ENCODE peak calls at places on chromosomes 4 and X, in six cellular contexts. H, T, E, U, D and B are unnamed samples.

GRCh38 chrX:153440556-153441135 is 5.2 kb downstream of the TREX2 start:
- DNase-seq in H (no peak), D (no peak), T (no peak), U (no peak), E (no peak), B (no peak)

GRCh38 chrX:151974336-151975227 is at the start of gene GABRE:
- DNase-seq in U (peak; percentile 18), E (no peak), H (peak; percentile 11), D (peak; percentile 67), T (no peak), B (no peak)

GRCh38 chr4:39278476-39278875 is 87.7 kb downstream of the RFC1 start:
- DNase-seq in T (no peak), H (no peak), E (no peak), D (no peak), U (no peak), B (no peak)

GRCh38 chr4:95979961-95980876 is 140.3 kb downstream of the PDHA2 start:
- DNase-seq in T (no peak), H (no peak), U (no peak), D (no peak), E (no peak), B (no peak)

GRCh38 chr4:48798117-48798516 is 18.0 kb upstream of the FRYL start:
- DNase-seq in H (no peak), T (no peak), U (no peak), E (no peak), D (no peak), B (no peak)

GRCh38 chr4:100317032-100317864 is 127.0 kb upstream of the DDIT4L start:
- DNase-seq in T (no peak), U (no peak), E (no peak), D (no peak), H (no peak), B (no peak)

GRCh38 chr4:71752383-71753042 is 31.4 kb downstream of the GC start:
- DNase-seq in T (no peak), U (no peak), D (no peak), E (no peak), H (no peak), B (no peak)

GRCh38 chrX:154545673-154546274 is 872 bp downstream of the G6PD start:
- DNase-seq in U (no peak), T (no peak), E (no peak), D (no peak), H (no peak), B (no peak)

GRCh38 chr4:98961770-98962169 is 32.8 kb upstream of the EIF4E start:
- DNase-seq in U (no peak), D (no peak), T (no peak), E (no peak), H (no peak), B (no peak)

GRCh38 chr4:82201805-82202636 is 171.8 kb downstream of the HNRNPD start:
- DNase-seq in T (peak; percentile 67), U (peak; percentile 21), E (peak; percentile 3), D (no peak), H (no peak), B (peak; percentile 62)

GRCh38 chr4:127856485-127857447 is 23.9 kb upstream of the PLK4 start:
- DNase-seq in H (no peak), E (peak; percentile 76), T (no peak), D (no peak), U (no peak), B (no peak)

GRCh38 chr4:6910340-6910959 is 824 bp downstream of the TBC1D14 start:
- DNase-seq in E (no peak), D (no peak), H (no peak), U (no peak), T (no peak), B (peak; percentile 32)

GRCh38 chr4:144712775-144713174 is 66.8 kb downstream of the HHIP start:
- DNase-seq in H (no peak), D (no peak), U (no peak), T (no peak), E (no peak), B (no peak)

GRCh38 chrX:38570396-38570795 is 9.1 kb downstream of the TSPAN7 start:
- DNase-seq in U (no peak), H (no peak), T (no peak), D (no peak), E (no peak), B (no peak)

GRCh38 chr4:5839751-5840674 is 52.9 kb downstream of the CRMP1 start:
- DNase-seq in H (peak; percentile 7), T (no peak), E (no peak), U (no peak), D (peak; percentile 79), B (no peak)

GRCh38 chr4:107148922-107149321 is 112.8 kb upstream of the DKK2 start:
- DNase-seq in D (no peak), H (no peak), E (no peak), U (no peak), T (no peak), B (no peak)

GRCh38 chr4:42965326-42965725 is 72.8 kb downstream of the GRXCR1 start:
- DNase-seq in D (no peak), H (no peak), E (no peak), U (no peak), T (no peak), B (no peak)

GRCh38 chr4:118338981-118339765 is 13.6 kb downstream of the PRSS12 start:
- DNase-seq in E (no peak), T (no peak), H (no peak), U (no peak), D (no peak), B (no peak)

GRCh38 chrX:121030083-121030482 is 17.3 kb upstream of the GLUD2 start:
- DNase-seq in T (no peak), H (no peak), U (no peak), E (no peak), D (no peak), B (no peak)

GRCh38 chr4:14862881-14863280 is 139.4 kb upstream of the CPEB2 start:
- DNase-seq in T (no peak), D (peak; percentile 65), H (no peak), E (no peak), U (no peak), B (no peak)

GRCh38 chr4:85807247-85807915 is 332.4 kb downstream of the ARHGAP24 start:
- DNase-seq in D (peak; percentile 52), U (no peak), T (no peak), H (no peak), E (peak; percentile 77), B (no peak)

GRCh38 chr4:14582658-14583057 is 419.6 kb upstream of the CPEB2 start:
- DNase-seq in D (no peak), U (no peak), T (no peak), E (no peak), H (no peak), B (no peak)

GRCh38 chr4:149959391-149959790 is 118.9 kb upstream of the DCLK2 start:
- DNase-seq in H (no peak), E (no peak), T (no peak), D (no peak), U (no peak), B (no peak)

GRCh38 chr4:87038837-87039715 is 104.3 kb downstream of the AFF1 start:
- DNase-seq in H (peak; percentile 3), E (peak; percentile 85), U (peak; percentile 25), T (no peak), D (peak; percentile 90), B (no peak)

GRCh38 chr4:153143527-153144348 is 60.5 kb upstream of the TRIM2 start:
- DNase-seq in D (no peak), T (peak; percentile 41), E (no peak), H (no peak), U (no peak), B (no peak)

GRCh38 chrX:119828446-119828845 is 24.3 kb downstream of the UPF3B start:
- DNase-seq in E (no peak), T (no peak), D (no peak), U (no peak), H (no peak), B (no peak)

GRCh38 chrX:85516131-85516530 is 136.7 kb upstream of the POF1B start:
- DNase-seq in D (no peak), U (no peak), T (no peak), E (no peak), H (no peak), B (no peak)